ENCODE peak calls at places on chromosomes 12 and 14, in five cellular contexts. G, A, Z, M and P are unnamed samples.

GRCh38 chr12:27644446-27644845 is 51.8 kb upstream of the REP15 start:
- DNase-seq in G (no peak), A (no peak), Z (no peak), M (no peak), P (peak; percentile 39)

GRCh38 chr12:89140580-89141236 is 211.6 kb downstream of the DUSP6 start:
- DNase-seq in G (no peak), A (no peak), Z (no peak), M (no peak), P (no peak)

GRCh38 chr14:25431211-25432076 is 381.5 kb upstream of the STXBP6 start:
- DNase-seq in G (no peak), A (peak; percentile 1), Z (no peak), M (no peak), P (peak; percentile 61)

GRCh38 chr14:26403760-26404159 is 194.1 kb downstream of the NOVA1 start:
- DNase-seq in G (no peak), A (no peak), Z (no peak), M (no peak), P (no peak)

GRCh38 chr12:92717202-92717601 is 14.4 kb downstream of the PLEKHG7 start:
- DNase-seq in G (no peak), A (peak; percentile 49), Z (no peak), M (no peak), P (no peak)

GRCh38 chr12:613996-614726 is 49.1 kb downstream of the NINJ2 start:
- DNase-seq in G (peak; percentile 17), A (peak; percentile 31), Z (no peak), M (peak; percentile 21), P (no peak)

GRCh38 chr12:24661657-24662096 is 287.2 kb downstream of the BCAT1 start:
- DNase-seq in G (no peak), A (peak; percentile 88), Z (no peak), M (no peak), P (no peak)

GRCh38 chr12:52005903-52006703 is 643 bp upstream of the TAMALIN start:
- DNase-seq in G (no peak), A (no peak), Z (no peak), M (no peak), P (no peak)

GRCh38 chr12:43551971-43552559 is at the start of gene ADAMTS20:
- DNase-seq in G (no peak), A (no peak), Z (no peak), M (no peak), P (no peak)

GRCh38 chr14:102351023-102351422 is 11.7 kb downstream of the CINP start:
- DNase-seq in G (no peak), A (no peak), Z (no peak), M (no peak), P (no peak)

GRCh38 chr12:3141339-3142321 is 64.5 kb downstream of the TSPAN9 start:
- DNase-seq in G (no peak), A (no peak), Z (no peak), M (no peak), P (no peak)

GRCh38 chr14:87076146-87076545 is 916.8 kb downstream of the GALC start:
- DNase-seq in G (no peak), A (no peak), Z (no peak), M (no peak), P (no peak)

GRCh38 chr12:3587402-3588013 is 96.5 kb downstream of the PRMT8 start:
- DNase-seq in G (no peak), A (no peak), Z (no peak), M (no peak), P (no peak)

GRCh38 chr14:52430474-52430873 is 116.4 kb downstream of the PTGER2 start:
- DNase-seq in G (no peak), A (no peak), Z (no peak), M (no peak), P (no peak)

GRCh38 chr14:101669629-101670028 is 91.9 kb upstream of the PPP2R5C start:
- DNase-seq in G (no peak), A (no peak), Z (no peak), M (no peak), P (no peak)

GRCh38 chr12:86230516-86231146 is 25.6 kb downstream of the MGAT4C start:
- DNase-seq in G (no peak), A (peak; percentile 65), Z (no peak), M (no peak), P (no peak)

GRCh38 chr14:37411079-37411735 is 183.8 kb downstream of the FOXA1 start:
- DNase-seq in G (no peak), A (no peak), Z (no peak), M (no peak), P (peak; percentile 83)

GRCh38 chr12:46133751-46134150 is 135.1 kb downstream of the SLC38A1 start:
- DNase-seq in G (no peak), A (no peak), Z (no peak), M (no peak), P (no peak)